ENCODE peak calls at places on chromosomes 11 and 22, in four cellular contexts. One of them, this sample, is unnamed. For H3K4me1, the result is how much of the 10 kb centered on the place peaks cover.

GRCh38 chr11:133697603-133698002 is 147.7 kb downstream of the SPATA19 start:
- DNase-seq in uterus: no peak
- DNase-seq in ovary: no peak
- DNase-seq in stomach: no peak
- DNase-seq in this sample: no peak

GRCh38 chr11:34345012-34345804 is 12.6 kb downstream of the ABTB2 start:
- DNase-seq in uterus: peak
- DNase-seq in ovary: peak
- DNase-seq in stomach: peak
- DNase-seq in this sample: no peak

GRCh38 chr11:87038235-87038960 is 664 bp downstream of the TMEM135 start:
- DNase-seq in uterus: no peak
- DNase-seq in ovary: no peak
- DNase-seq in stomach: no peak
- DNase-seq in this sample: no peak

GRCh38 chr11:26704249-26704648 is 17.6 kb downstream of the SLC5A12 start:
- DNase-seq in uterus: no peak
- DNase-seq in ovary: no peak
- DNase-seq in stomach: no peak
- DNase-seq in this sample: no peak

GRCh38 chr11:2466869-2467694 is 22.3 kb downstream of the KCNQ1 start:
- DNase-seq in uterus: no peak
- DNase-seq in ovary: no peak
- DNase-seq in stomach: peak
- DNase-seq in this sample: no peak

GRCh38 chr11:128502736-128503135 is 84.6 kb downstream of the ETS1 start:
- DNase-seq in uterus: no peak
- DNase-seq in ovary: no peak
- DNase-seq in stomach: no peak
- DNase-seq in this sample: no peak

GRCh38 chr11:1878134-1879031 is 13.3 kb downstream of the PRR33 start:
- DNase-seq in uterus: peak
- DNase-seq in ovary: peak
- DNase-seq in stomach: no peak
- DNase-seq in this sample: no peak

GRCh38 chr11:12845739-12846358 is 163.3 kb upstream of the RASSF10 start:
- DNase-seq in uterus: no peak
- DNase-seq in ovary: no peak
- DNase-seq in stomach: peak
- DNase-seq in this sample: no peak

GRCh38 chr11:1435820-1436467 is 46.2 kb downstream of the BRSK2 start:
- DNase-seq in uterus: no peak
- DNase-seq in ovary: no peak
- DNase-seq in stomach: no peak
- DNase-seq in this sample: no peak

GRCh38 chr22:11629661-11630385 is 3898.2 kb upstream of the OR11H1 start:
- DNase-seq in uterus: no peak
- DNase-seq in ovary: no peak
- DNase-seq in stomach: no peak
- DNase-seq in this sample: no peak

GRCh38 chr11:59173964-59174663 is 2.2 kb downstream of the DTX4 start:
- DNase-seq in uterus: peak
- DNase-seq in ovary: no peak
- DNase-seq in stomach: peak
- DNase-seq in this sample: peak

GRCh38 chr11:130847517-130847916 is 68.8 kb downstream of the SNX19 start:
- DNase-seq in uterus: no peak
- DNase-seq in ovary: no peak
- DNase-seq in stomach: no peak
- DNase-seq in this sample: no peak

GRCh38 chr11:65394125-65394536 is 7.7 kb downstream of the FRMD8 start:
- DNase-seq in uterus: no peak
- DNase-seq in ovary: peak
- DNase-seq in stomach: no peak
- DNase-seq in this sample: no peak

GRCh38 chr11:38791346-38791961 is 2193.4 kb upstream of the RAG2 start:
- DNase-seq in uterus: no peak
- DNase-seq in ovary: no peak
- DNase-seq in stomach: no peak
- DNase-seq in this sample: peak

GRCh38 chr11:73137262-73137941 is 4.7 kb downstream of the FCHSD2 start:
- DNase-seq in uterus: no peak
- DNase-seq in ovary: no peak
- DNase-seq in stomach: no peak
- DNase-seq in this sample: no peak

GRCh38 chr11:93606314-93606713 is 55.2 kb upstream of the CEP295 start:
- DNase-seq in uterus: no peak
- DNase-seq in ovary: no peak
- DNase-seq in stomach: no peak
- DNase-seq in this sample: no peak

GRCh38 chr11:4704790-4705334 is 278 bp downstream of the MMP26 start:
- DNase-seq in uterus: no peak
- DNase-seq in ovary: no peak
- DNase-seq in stomach: no peak
- DNase-seq in this sample: no peak

GRCh38 chr22:46028069-46028991 is 51.4 kb upstream of the WNT7B start:
- DNase-seq in uterus: peak
- DNase-seq in ovary: peak
- DNase-seq in stomach: no peak
- DNase-seq in this sample: no peak

GRCh38 chr11:19234428-19234827 is 6.3 kb downstream of the E2F8 start:
- DNase-seq in uterus: no peak
- DNase-seq in ovary: no peak
- DNase-seq in stomach: no peak
- DNase-seq in this sample: no peak

GRCh38 chr11:5234390-5234834 is at the start of gene HBD:
- DNase-seq in uterus: no peak
- DNase-seq in ovary: no peak
- DNase-seq in stomach: no peak
- DNase-seq in this sample: no peak

GRCh38 chr22:20619042-20619892 is 111.9 kb downstream of the MED15 start:
- DNase-seq in uterus: no peak
- DNase-seq in ovary: no peak
- DNase-seq in stomach: no peak
- DNase-seq in this sample: no peak

GRCh38 chr11:73168925-73169579 is 26.9 kb upstream of the FCHSD2 start:
- DNase-seq in uterus: no peak
- DNase-seq in ovary: no peak
- DNase-seq in stomach: no peak
- DNase-seq in this sample: no peak

GRCh38 chr11:71298016-71298550 is 45.7 kb upstream of the SHANK2 start:
- DNase-seq in uterus: no peak
- DNase-seq in ovary: no peak
- DNase-seq in stomach: peak
- DNase-seq in this sample: peak

GRCh38 chr11:72652133-72652532 is 22.1 kb downstream of the PDE2A start:
- DNase-seq in uterus: no peak
- DNase-seq in ovary: no peak
- DNase-seq in stomach: no peak
- DNase-seq in this sample: no peak

GRCh38 chr11:43699879-43700278 is 19.3 kb downstream of the HSD17B12 start:
- DNase-seq in uterus: no peak
- DNase-seq in ovary: no peak
- DNase-seq in stomach: no peak
- DNase-seq in this sample: no peak

GRCh38 chr11:84383571-84383970 is 1097.4 kb upstream of the CCDC90B start:
- DNase-seq in uterus: no peak
- DNase-seq in ovary: no peak
- DNase-seq in stomach: no peak
- DNase-seq in this sample: no peak

GRCh38 chr11:75344186-75344585 is 7.3 kb downstream of the ARRB1 start:
- DNase-seq in uterus: no peak
- DNase-seq in ovary: no peak
- DNase-seq in stomach: no peak
- DNase-seq in this sample: no peak
- H3K4me1 ChIP-seq in uterus: under half
- H3K4me1 ChIP-seq in ovary: half or more
- H3K4me1 ChIP-seq in stomach: half or more
- H3K4me1 ChIP-seq in this sample: under half

DNA sequence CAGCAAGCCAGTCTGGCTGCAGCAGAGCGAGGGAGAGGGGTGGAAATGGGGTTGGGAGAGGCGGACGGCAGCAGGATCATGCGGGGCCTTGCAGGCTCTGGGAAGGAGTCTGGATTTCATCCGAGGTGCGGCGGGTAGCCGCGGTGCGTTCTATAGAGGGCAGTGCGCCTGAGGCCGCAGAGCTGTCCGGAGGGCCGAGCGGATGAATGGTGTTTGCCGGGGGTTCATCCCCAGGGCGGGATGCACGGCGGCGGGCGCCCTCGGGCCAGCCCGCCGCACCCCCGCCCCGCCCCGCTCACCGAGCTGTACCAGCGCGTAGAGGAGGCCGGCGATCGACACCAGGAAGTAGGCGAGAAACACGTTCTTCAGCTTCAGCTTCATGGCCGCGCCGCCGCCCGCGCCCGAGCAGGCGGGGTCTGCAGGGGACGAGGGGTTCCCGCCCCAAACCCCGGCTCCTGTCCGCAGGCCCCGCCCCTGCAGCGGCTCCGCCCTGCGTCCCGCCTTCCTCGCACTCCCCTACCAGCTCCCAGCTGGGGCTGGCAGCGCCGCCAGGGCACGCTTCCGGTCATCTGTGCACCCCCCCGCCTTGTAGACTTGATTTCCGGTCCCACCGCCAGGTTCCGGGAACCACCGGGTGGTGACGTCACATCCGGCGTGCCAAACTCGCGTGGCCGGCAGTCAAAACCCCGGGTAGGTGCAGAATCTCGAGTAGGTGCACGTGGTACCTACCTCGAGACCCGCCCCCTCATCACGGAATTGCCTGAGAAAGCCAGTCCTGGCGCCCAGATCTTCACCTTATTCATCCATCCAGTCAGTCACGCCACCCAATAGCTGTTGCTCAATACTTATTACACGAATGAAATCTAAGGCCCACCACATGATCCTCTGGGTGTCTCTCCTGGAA is at the start of gene B3GAT3:
- DNase-seq in uterus: peak
- DNase-seq in ovary: peak
- DNase-seq in stomach: peak
- DNase-seq in this sample: peak
- TF ChIP-seq CTCF in uterus: no peak
- TF ChIP-seq CTCF in ovary: no peak
- TF ChIP-seq CTCF in stomach: no peak
- TF ChIP-seq CTCF in this sample: no peak

GRCh38 chr22:50525991-50526848 is 822 bp upstream of the SCO2 start:
- DNase-seq in uterus: peak
- DNase-seq in ovary: peak
- DNase-seq in stomach: peak
- DNase-seq in this sample: peak
- H3K4me1 ChIP-seq in uterus: under half
- H3K4me1 ChIP-seq in ovary: under half
- H3K4me1 ChIP-seq in stomach: half or more
- H3K4me1 ChIP-seq in this sample: under half

DNA sequence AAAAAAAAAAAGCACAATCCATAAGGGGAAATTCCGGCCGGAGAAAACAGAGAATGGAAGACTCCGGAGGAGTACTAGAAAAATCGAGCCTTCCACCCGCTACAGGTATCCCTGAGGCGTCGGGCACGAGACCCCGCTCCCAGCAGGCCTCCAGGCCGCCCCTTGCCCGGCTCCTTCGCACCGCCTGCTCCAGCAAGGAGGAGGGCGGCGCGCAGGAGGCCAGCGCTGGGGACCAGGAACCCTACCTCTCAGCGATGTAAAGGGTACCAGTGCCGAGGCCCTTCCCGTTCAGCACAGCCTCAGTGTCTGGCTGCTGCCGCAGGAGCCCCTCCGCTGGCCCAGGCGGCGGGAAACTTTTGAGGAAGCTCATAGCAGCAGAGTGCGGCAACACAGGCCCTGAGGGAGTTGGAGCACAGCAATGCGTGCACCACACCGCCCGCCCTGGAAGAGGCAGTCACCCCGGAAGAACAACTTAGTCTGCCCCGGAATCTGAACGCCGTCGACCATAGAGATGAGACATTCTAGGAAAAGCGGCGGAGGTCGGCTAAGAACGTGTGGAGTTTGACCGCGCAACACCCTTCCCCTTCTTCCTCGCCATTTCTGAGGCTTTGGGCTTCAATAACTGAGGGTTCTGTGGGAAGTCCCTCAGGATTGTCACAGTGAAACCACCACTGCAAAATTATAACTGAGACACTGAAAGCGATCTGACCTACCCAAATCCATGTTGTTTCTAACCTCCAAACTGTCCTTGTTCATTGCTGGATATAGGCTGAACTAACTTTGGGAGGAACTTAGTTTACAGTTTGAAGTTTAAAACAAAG is at the start of gene CLNS1A:
- DNase-seq in uterus: peak
- DNase-seq in ovary: peak
- DNase-seq in stomach: peak
- DNase-seq in this sample: peak
- TF ChIP-seq CTCF in uterus: no peak
- TF ChIP-seq CTCF in ovary: no peak
- TF ChIP-seq CTCF in stomach: no peak
- TF ChIP-seq CTCF in this sample: no peak

DNA sequence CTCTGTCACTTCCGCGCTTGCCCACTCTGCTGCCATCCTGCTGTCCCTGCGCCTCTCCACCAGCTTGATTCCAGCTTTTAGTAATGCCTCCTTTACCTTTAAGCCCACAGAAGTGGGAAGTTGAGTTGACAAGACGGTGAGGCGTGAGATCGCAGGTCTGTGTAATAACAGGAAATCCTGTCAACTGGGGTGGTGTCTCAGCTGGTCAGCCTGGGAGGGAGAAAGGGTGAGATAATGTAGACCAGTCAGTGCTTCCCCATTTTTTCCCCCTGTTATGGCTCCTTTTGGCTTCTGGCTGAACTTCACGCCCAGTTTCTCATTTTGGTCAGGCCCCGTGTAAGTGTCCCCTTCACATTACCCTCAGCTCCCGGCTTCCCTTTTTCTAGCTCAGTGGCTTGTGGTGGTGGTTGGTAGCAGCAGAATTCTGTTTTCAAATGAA is 98.9 kb downstream of the TRAF6 start:
- DNase-seq in uterus: no peak
- DNase-seq in ovary: no peak
- DNase-seq in stomach: peak
- DNase-seq in this sample: peak
- H3K4me1 ChIP-seq in uterus: under half
- H3K4me1 ChIP-seq in ovary: under half
- H3K4me1 ChIP-seq in stomach: under half
- H3K4me1 ChIP-seq in this sample: under half

GRCh38 chr11:22194907-22195306 is 2.0 kb downstream of the ANO5 start:
- DNase-seq in uterus: no peak
- DNase-seq in ovary: no peak
- DNase-seq in stomach: no peak
- DNase-seq in this sample: no peak
- TF ChIP-seq CTCF in uterus: no peak
- TF ChIP-seq CTCF in ovary: no peak
- TF ChIP-seq CTCF in stomach: no peak
- TF ChIP-seq CTCF in this sample: no peak

GRCh38 chr22:38866024-38866398 is 6.0 kb downstream of the CBX6 start:
- DNase-seq in uterus: no peak
- DNase-seq in ovary: no peak
- DNase-seq in stomach: no peak
- DNase-seq in this sample: no peak
- H3K4me1 ChIP-seq in uterus: under half
- H3K4me1 ChIP-seq in ovary: under half
- H3K4me1 ChIP-seq in stomach: half or more
- H3K4me1 ChIP-seq in this sample: under half

This sample was measured in lung.